ENCODE peak calls at places on chromosomes 7 and 10, in eight cellular contexts. S is NB4; D is GM06990; F is upper lobe of right lung; M is neural crest cell; H is IMR-90; Q is CD8-positive, alpha-beta T cell; Z is foreskin fibroblast. T is an unnamed sample.

GRCh38 chr7:105881439-105881838 is 5.0 kb upstream of the ATXN7L1 start:
- DNase-seq in Q (no peak), H (no peak), M (no peak), S (no peak), D (no peak), F (no peak), Z (no peak), T (no peak)

GRCh38 chr10:103759100-103759781 is 96.1 kb downstream of the SH3PXD2A start:
- DNase-seq in Q (no peak), Z (peak), M (no peak), S (peak), F (no peak), H (peak), D (no peak), T (no peak)

GRCh38 chr7:105831824-105832535 is 44.4 kb downstream of the ATXN7L1 start:
- DNase-seq in D (no peak), F (no peak), Z (peak), Q (no peak), S (no peak), H (peak), M (no peak), T (no peak)

GRCh38 chr7:85068796-85069195 is 118.1 kb downstream of the SEMA3D start:
- DNase-seq in Z (peak), D (no peak), H (peak), F (no peak), S (peak), M (no peak), Q (no peak), T (no peak)

GRCh38 chr10:100554902-100555301 is 19.2 kb downstream of the HIF1AN start:
- DNase-seq in D (no peak), Q (no peak), F (no peak), H (peak), M (no peak), Z (no peak), S (no peak), T (no peak)

GRCh38 chr7:127803626-127804025 is 151.6 kb downstream of the SND1 start:
- DNase-seq in Q (no peak), S (no peak), M (no peak), Z (no peak), F (no peak), H (peak), D (no peak), T (no peak)

GRCh38 chr10:52818019-52818418 is 45.4 kb upstream of the MBL2 start:
- DNase-seq in D (peak), Q (no peak), Z (peak), H (peak), F (no peak), S (peak), M (no peak), T (no peak)

GRCh38 chr10:5036511-5036910 is 32.9 kb upstream of the AKR1C2 start:
- DNase-seq in Z (no peak), F (no peak), Q (no peak), S (no peak), M (no peak), D (no peak), H (no peak), T (no peak)

GRCh38 chr10:44477021-44477420 is 92.1 kb upstream of the CXCL12 start:
- DNase-seq in F (no peak), Q (no peak), D (no peak), S (no peak), Z (peak), H (peak), M (no peak), T (no peak)

GRCh38 chr7:2107386-2108085 is 125.2 kb downstream of the MAD1L1 start:
- DNase-seq in S (no peak), D (no peak), H (no peak), F (no peak), M (no peak), Q (no peak), Z (no peak), T (no peak)

GRCh38 chr7:151366141-151366871 is 24.7 kb downstream of the NUB1 start:
- DNase-seq in Z (peak), M (no peak), S (no peak), H (peak), Q (no peak), D (no peak), F (no peak), T (no peak)

GRCh38 chr10:53102424-53102823 is 329.8 kb upstream of the MBL2 start:
- DNase-seq in F (no peak), D (no peak), Q (no peak), H (no peak), S (no peak), Z (no peak), M (no peak), T (no peak)

GRCh38 chr10:10772411-10772810 is 245.3 kb upstream of the CELF2 start:
- DNase-seq in H (no peak), F (no peak), Z (no peak), S (no peak), M (no peak), D (no peak), Q (no peak), T (no peak)

GRCh38 chr7:152924238-152924637 is 164.7 kb downstream of the ACTR3B start:
- DNase-seq in S (no peak), Q (no peak), Z (no peak), D (no peak), F (no peak), H (no peak), M (no peak), T (peak)

GRCh38 chr7:1027285-1028043 is 16.9 kb upstream of the GPR146 start:
- DNase-seq in D (no peak), H (peak), Z (peak), Q (no peak), F (peak), M (peak), S (peak), T (no peak)

GRCh38 chr7:44257618-44258422 is 57.0 kb downstream of the YKT6 start:
- DNase-seq in H (peak), Z (peak), M (peak), D (peak), F (peak), S (peak), Q (peak), T (no peak)

GRCh38 chr7:88681682-88682081 is 77.8 kb upstream of the ZNF804B start:
- DNase-seq in Q (no peak), D (no peak), M (no peak), F (no peak), Z (no peak), H (no peak), S (no peak), T (no peak)

GRCh38 chr7:77954773-77955562 is 156.4 kb downstream of the PHTF2 start:
- DNase-seq in D (no peak), Z (peak), M (no peak), S (no peak), F (no peak), Q (no peak), H (peak), T (no peak)

GRCh38 chr10:132107211-132107946 is 41.6 kb downstream of the JAKMIP3 start:
- DNase-seq in Q (no peak), Z (no peak), M (no peak), D (no peak), H (no peak), F (no peak), S (no peak), T (peak)

GRCh38 chr10:129491123-129491734 is 24.2 kb downstream of the MGMT start:
- DNase-seq in Q (no peak), S (peak), Z (no peak), D (no peak), H (peak), M (no peak), F (no peak), T (no peak)

GRCh38 chr7:104772405-104772821 is 241.6 kb upstream of the KMT2E start:
- DNase-seq in D (no peak), F (no peak), H (no peak), M (no peak), Q (no peak), S (no peak), Z (no peak), T (no peak)

GRCh38 chr10:107341281-107341680 is 176.8 kb upstream of the SORCS1 start:
- DNase-seq in M (no peak), D (no peak), Z (peak), H (no peak), F (no peak), S (no peak), Q (no peak), T (no peak)

GRCh38 chr10:21534611-21535493 is 820 bp downstream of the MLLT10 start:
- DNase-seq in H (peak), Q (peak), D (peak), Z (peak), M (peak), S (peak), F (peak), T (peak)
- TF ChIP-seq CTCF in H (no peak), Q (no peak), D (peak), Z (no peak), M (no peak), S (no peak), F (no peak), T (peak)

GRCh38 chr7:36128448-36129047 is 24.5 kb upstream of the EEPD1 start:
- DNase-seq in F (no peak), S (peak), Z (peak), M (peak), H (peak), D (no peak), Q (no peak), T (no peak)
- TF ChIP-seq CTCF in F (peak), S (peak), Z (peak), M (peak), H (peak), D (peak), Q (peak), T (peak)

GRCh38 chr7:107889992-107890391 is 991 bp upstream of the DLD start:
- DNase-seq in M (no peak), D (no peak), F (no peak), Q (no peak), H (no peak), Z (no peak), S (no peak), T (no peak)

GRCh38 chr7:107890493-107890961 is 456 bp upstream of the DLD start:
- DNase-seq in F (no peak), H (no peak), Q (no peak), D (no peak), Z (no peak), M (no peak), S (no peak), T (no peak)

GRCh38 chr7:107891619-107892366 is 810 bp downstream of the DLD start:
- DNase-seq in Q (no peak), Z (no peak), F (no peak), M (no peak), S (peak), H (peak), D (no peak), T (no peak)

DNA sequence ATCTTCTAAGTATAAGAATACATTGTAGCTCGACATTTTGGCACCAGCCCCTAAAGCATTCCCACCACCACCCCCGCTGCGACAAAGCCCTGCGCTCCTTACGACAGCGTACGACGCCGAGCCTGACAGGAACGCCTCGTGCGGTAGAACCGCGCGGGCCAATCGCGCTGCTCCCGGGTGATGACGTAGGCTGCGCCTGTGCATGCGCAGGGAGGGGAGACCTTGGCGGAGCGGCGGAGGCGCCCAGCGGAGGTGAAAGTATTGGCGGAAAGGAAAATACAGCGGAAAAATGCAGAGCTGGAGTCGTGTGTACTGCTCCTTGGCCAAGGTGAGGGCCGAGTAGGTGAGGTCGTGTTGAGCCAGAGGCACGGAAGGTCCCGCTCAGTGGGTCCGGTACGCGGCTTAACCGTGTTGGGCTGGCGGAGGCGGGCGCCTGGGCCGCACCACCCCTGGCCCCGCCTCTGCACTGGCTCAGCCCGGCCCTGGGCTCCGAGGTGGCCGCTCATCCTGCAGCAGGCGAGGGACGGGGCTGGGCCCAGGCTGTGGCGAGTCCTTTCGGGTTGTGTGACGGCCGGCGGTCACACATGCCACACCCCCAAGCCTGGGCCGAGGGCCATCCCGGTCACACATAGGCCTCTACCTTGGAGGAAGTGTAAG is at the start of gene DLD:
- DNase-seq in M (peak), H (peak), Z (peak), S (peak), D (peak), F (peak), Q (peak), T (peak)
- TF ChIP-seq CTCF in M (no peak), H (no peak), Z (no peak), S (no peak), D (no peak), F (no peak), Q (no peak), T (no peak)

DNA sequence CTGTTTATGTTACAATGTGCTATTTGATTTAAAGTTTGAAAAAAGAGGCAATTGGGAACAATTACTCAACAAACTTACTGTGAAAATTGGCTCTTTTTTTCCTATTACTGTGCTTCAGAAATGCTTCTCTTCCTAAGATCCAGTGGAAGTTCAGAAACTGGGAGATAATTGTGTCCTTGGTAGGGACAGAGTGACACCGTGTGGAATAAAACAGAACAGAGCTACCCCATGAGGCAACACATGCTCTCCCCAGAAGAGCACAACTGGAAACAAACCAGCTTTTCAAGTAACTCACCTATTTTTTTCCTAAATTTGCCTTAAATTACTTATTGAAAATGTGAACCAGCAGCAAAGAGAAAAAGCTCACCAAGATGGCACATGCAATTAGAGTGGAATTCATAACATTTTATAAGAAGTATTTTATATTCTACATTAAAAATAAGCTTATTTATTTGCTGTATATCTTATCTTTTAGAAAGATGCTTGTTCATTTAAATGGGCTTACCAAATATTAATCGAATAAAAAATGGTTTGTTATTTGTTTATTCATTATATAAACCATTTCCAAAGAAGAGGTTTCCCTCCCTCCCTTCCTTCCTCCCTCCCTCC is 346.1 kb upstream of the ANKRD30A start:
- DNase-seq in M (peak), S (peak), F (no peak), D (no peak), Q (no peak), H (peak), Z (peak), T (no peak)
- TF ChIP-seq CTCF in M (peak), S (no peak), F (peak), D (no peak), Q (no peak), H (peak), Z (peak), T (peak)

GRCh38 chr7:49635800-49636199 is 137.6 kb upstream of the VWC2 start:
- DNase-seq in F (no peak), Q (no peak), H (no peak), S (peak), D (no peak), Z (no peak), M (no peak), T (no peak)
- TF ChIP-seq CTCF in F (no peak), Q (no peak), H (no peak), S (peak), D (peak), Z (no peak), M (no peak), T (no peak)

DNA sequence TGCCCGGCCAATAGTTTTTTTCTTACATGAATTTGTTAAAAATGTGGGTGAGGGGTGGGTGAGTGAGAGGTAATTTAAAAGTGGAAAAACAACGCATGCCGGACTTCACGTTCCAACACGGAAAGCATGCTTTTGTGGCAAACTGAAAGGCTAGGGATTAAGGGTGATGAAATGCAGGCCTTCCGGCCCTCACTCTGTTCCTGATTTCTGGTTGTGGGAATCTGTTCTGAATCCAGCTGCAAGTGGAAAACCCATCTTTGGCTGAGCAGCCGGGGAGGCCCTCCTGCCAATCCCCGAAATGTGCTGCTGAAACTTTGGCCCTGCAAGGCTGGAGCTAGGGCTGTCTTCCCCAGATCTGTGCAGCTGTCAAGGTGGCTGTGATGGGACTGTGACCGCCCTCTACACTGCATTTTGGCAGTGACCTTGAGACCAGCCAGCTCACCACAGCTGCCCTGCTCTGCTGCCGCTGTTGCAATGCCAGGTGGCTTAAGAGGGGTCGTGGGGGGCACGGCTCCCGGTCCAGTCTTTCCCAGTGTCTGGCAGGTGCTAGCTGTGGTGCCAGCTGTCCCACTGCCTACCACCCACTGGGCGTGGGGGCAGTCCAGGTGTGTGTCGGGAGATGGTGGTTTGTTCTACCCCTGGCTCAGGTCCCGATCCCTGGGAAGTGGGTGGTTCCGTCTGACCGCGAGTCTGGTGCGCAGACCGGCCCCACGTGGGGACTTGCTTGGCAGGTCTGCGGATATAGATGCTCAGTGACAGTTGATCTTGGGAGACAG is 39.0 kb downstream of the TET1 start:
- DNase-seq in F (no peak), M (no peak), Z (peak), S (no peak), H (peak), D (peak), Q (no peak), T (no peak)
- TF ChIP-seq CTCF in F (no peak), M (no peak), Z (no peak), S (no peak), H (no peak), D (no peak), Q (no peak), T (no peak)

GRCh38 chr7:137606061-137606674 is 240.6 kb downstream of the DGKI start:
- DNase-seq in D (peak), Z (peak), S (peak), H (peak), Q (no peak), F (no peak), M (no peak), T (no peak)
- TF ChIP-seq CTCF in D (peak), Z (peak), S (peak), H (peak), Q (peak), F (peak), M (peak), T (peak)

GRCh38 chr7:95684505-95684904 is 87.8 kb upstream of the DYNC1I1 start:
- DNase-seq in S (no peak), H (no peak), Z (no peak), M (no peak), Q (no peak), D (no peak), F (no peak), T (no peak)
- TF ChIP-seq CTCF in S (no peak), H (no peak), Z (no peak), M (no peak), Q (no peak), D (no peak), F (no peak), T (no peak)

DNA sequence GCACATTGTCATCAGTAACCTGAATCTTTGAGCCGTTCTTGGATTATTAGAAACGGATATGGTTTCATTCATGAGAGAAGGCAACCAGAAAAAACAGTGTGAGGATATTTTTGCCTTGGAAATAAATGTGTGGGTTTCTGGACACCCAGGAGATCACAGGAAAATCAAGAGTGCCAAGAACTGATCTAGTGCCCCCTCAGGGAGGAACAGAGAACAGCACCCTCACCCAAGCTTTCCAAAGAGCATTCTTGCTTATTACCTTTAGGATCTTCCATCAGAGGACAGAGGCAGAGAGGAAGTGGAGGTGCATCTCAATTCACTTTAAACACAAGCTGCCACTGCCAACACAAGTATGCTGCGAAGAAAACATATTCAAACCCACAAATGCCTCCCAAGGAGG is 851.5 kb upstream of the COBL start:
- DNase-seq in Q (no peak), S (peak), F (no peak), H (no peak), Z (no peak), M (no peak), D (no peak), T (no peak)
- TF ChIP-seq CTCF in Q (no peak), S (peak), F (peak), H (no peak), Z (no peak), M (peak), D (no peak), T (no peak)

GRCh38 chr10:71651953-71652352 is 67.6 kb downstream of the C10orf105 start:
- DNase-seq in H (no peak), M (no peak), Z (no peak), D (no peak), Q (no peak), S (no peak), F (no peak), T (no peak)

GRCh38 chr10:71650397-71650796 is 69.2 kb downstream of the C10orf105 start:
- DNase-seq in Q (no peak), S (no peak), F (no peak), D (no peak), M (no peak), Z (no peak), H (no peak), T (no peak)

GRCh38 chr10:71648595-71649320 is 70.8 kb downstream of the C10orf105 start:
- DNase-seq in Z (no peak), H (no peak), Q (no peak), F (no peak), M (no peak), D (no peak), S (peak), T (no peak)

GRCh38 chr10:71649631-71650030 is 69.9 kb downstream of the C10orf105 start:
- DNase-seq in D (no peak), H (no peak), Q (no peak), S (no peak), Z (no peak), F (no peak), M (no peak), T (no peak)

GRCh38 chr10:71651428-71651827 is 68.2 kb downstream of the C10orf105 start:
- DNase-seq in H (no peak), S (no peak), F (no peak), D (no peak), Q (no peak), Z (no peak), M (no peak), T (no peak)
- TF ChIP-seq CTCF in H (no peak), S (no peak), F (no peak), D (no peak), Q (no peak), Z (no peak), M (no peak), T (no peak)